ENCODE peak calls at places on chromosomes 13 and 19, in eight cellular contexts. L is pancreas, U is RWPE2, H is HAP-1, Z is GM23248, V is neuronal stem cell, E is thyroid gland, F is heart right ventricle. J is an unnamed sample. For H3K27me3 and H3K36me3, the result is how much of the 10 kb centered on the place peaks cover.

GRCh38 chr19:1811472-1811894 is 593 bp downstream of the ATP8B3 start:
- DNase-seq in L (peak), U (peak), H (no peak), Z (peak), V (no peak), E (peak), F (peak), J (peak)

GRCh38 chr13:72782717-72783116 is 784 bp downstream of the PIBF1 start:
- DNase-seq in L (no peak), U (no peak), H (no peak), Z (peak), V (no peak), E (no peak), F (no peak), J (no peak)

GRCh38 chr13:92137519-92137918 is 739.1 kb downstream of the GPC5 start:
- DNase-seq in L (no peak), U (no peak), H (no peak), Z (no peak), V (no peak), E (peak), F (no peak), J (peak)

GRCh38 chr19:18649371-18650047 is 12.7 kb downstream of the KLHL26 start:
- DNase-seq in L (no peak), U (no peak), H (no peak), Z (peak), V (no peak), E (peak), F (peak), J (no peak)

GRCh38 chr19:1058112-1058511 is 8.9 kb upstream of the ARHGAP45 start:
- DNase-seq in L (no peak), U (no peak), H (no peak), Z (no peak), V (no peak), E (no peak), F (no peak), J (no peak)

GRCh38 chr19:39515551-39516191 is 732 bp downstream of the SELENOV start:
- DNase-seq in L (no peak), U (no peak), H (no peak), Z (no peak), V (no peak), E (peak), F (no peak), J (no peak)

GRCh38 chr19:28883241-28883693 is 329.7 kb downstream of the UQCRFS1 start:
- DNase-seq in L (peak), U (no peak), H (no peak), Z (peak), V (no peak), E (no peak), F (peak), J (no peak)

GRCh38 chr19:40521276-40521675 is 54.5 kb downstream of the SPTBN4 start:
- DNase-seq in L (no peak), U (no peak), H (no peak), Z (peak), V (no peak), E (no peak), F (no peak), J (no peak)

GRCh38 chr13:111184685-111185401 is 69.7 kb downstream of the ARHGEF7 start:
- DNase-seq in L (no peak), U (no peak), H (no peak), Z (no peak), V (no peak), E (no peak), F (no peak), J (no peak)

GRCh38 chr13:97429681-97430081 is 4.3 kb upstream of the RAP2A start:
- DNase-seq in L (no peak), U (no peak), H (no peak), Z (peak), V (no peak), E (no peak), F (no peak), J (no peak)

GRCh38 chr13:97627566-97627965 is 193.6 kb downstream of the RAP2A start:
- DNase-seq in L (peak), U (no peak), H (no peak), Z (peak), V (no peak), E (peak), F (peak), J (peak)

GRCh38 chr13:57996717-57997116 is 365.2 kb downstream of the PCDH17 start:
- DNase-seq in L (no peak), U (no peak), H (no peak), Z (no peak), V (no peak), E (no peak), F (no peak), J (no peak)

GRCh38 chr19:51108805-51109146 is 567 bp upstream of the CTU1 start:
- DNase-seq in L (no peak), U (no peak), H (no peak), Z (no peak), V (no peak), E (no peak), F (no peak), J (no peak)

DNA sequence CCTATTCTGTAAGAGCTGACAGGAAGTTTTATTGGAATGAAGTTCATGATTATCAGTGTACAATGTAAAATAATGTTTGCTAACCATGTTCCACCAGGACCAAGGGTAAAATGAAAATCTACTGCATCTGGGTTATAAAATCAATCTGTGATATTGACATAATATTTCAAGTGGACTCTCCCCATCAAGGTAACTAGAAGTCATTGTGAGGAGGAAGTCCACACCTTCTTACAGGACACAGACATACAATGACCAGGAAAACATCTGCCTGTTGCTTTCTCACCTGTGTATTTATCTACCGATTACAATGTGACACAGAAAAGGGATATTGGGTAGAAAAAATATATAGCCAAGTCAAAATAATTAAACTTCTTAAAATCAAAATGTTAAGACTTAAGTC is 140.7 kb upstream of the RFC3 start:
- DNase-seq in L (no peak), U (no peak), H (no peak), Z (no peak), V (no peak), E (no peak), F (no peak), J (no peak)
- H3K27me3 ChIP-seq in L (under half), U (under half), H (under half), Z (under half), V (under half), E (under half), F (under half), J (under half)

DNA sequence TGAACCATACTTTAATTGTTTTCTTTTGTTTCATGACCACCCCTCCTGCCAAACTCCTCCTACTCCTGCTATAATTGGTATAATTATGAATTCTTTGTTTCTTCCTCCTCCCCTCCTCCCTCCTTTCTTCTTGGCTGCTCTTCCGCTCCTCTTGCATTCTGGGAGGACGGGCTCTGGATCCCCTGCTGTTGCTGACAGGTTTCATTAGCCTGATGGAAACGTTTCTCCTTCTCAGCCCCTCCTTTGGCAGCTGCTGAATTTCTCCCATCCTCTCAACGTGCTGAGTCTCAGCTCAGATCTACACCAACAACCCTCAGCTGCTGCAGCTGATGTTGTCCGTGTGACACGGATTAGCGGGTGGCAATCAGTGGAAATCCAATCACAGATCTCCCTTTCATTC is 97.1 kb upstream of the UBAC2 start:
- DNase-seq in L (no peak), U (no peak), H (no peak), Z (peak), V (no peak), E (no peak), F (no peak), J (no peak)
- H3K4me3 ChIP-seq in L (no peak), U (no peak), H (no peak), Z (peak), V (no peak), E (no peak), F (peak), J (no peak)

DNA sequence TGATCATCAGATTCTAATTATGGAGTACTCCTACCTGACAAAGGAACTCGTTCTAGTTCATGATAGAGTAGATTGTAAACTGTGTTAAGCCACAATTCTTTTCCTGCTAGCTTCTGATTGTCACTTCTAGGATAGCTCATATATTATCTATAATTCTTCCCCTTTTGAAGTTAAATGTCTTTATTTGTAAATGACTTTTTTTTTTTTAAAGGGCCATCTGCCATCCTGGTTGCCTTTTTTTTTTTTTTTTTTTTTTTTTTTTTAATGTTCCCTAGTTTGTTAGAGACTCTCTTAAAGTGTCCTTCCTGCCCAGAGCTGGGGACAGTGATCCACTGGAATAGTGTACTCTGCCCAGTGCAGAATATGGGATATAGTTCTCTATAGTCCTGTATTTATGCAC is 4.3 kb downstream of the CHAMP1 start:
- DNase-seq in L (no peak), U (no peak), H (no peak), Z (peak), V (no peak), E (no peak), F (no peak), J (no peak)
- H3K36me3 ChIP-seq in L (under half), U (half or more), H (under half), Z (under half), V (half or more), E (under half), F (under half), J (under half)

GRCh38 chr13:39037880-39038568 is at the start of the genes NHLRC3 and PROSER1:
- DNase-seq in L (peak), U (peak), H (peak), Z (peak), V (peak), E (peak), F (peak), J (peak)

GRCh38 chr13:39035204-39035603 is 2.7 kb downstream of the PROSER1 start:
- DNase-seq in L (no peak), U (no peak), H (no peak), Z (no peak), V (no peak), E (no peak), F (no peak), J (no peak)

GRCh38 chr13:39035799-39036198 is 2.1 kb downstream of the PROSER1 start:
- DNase-seq in L (no peak), U (no peak), H (no peak), Z (peak), V (no peak), E (no peak), F (no peak), J (no peak)

GRCh38 chr13:39037410-39037879 is 444 bp downstream of the PROSER1 start:
- DNase-seq in L (no peak), U (no peak), H (no peak), Z (peak), V (no peak), E (no peak), F (no peak), J (no peak)

GRCh38 chr13:39036212-39036611 is 1.7 kb downstream of the PROSER1 start:
- DNase-seq in L (no peak), U (no peak), H (peak), Z (peak), V (no peak), E (peak), F (no peak), J (no peak)
- H3K27me3 ChIP-seq in L (under half), U (under half), H (under half), Z (under half), V (under half), E (under half), F (under half), J (under half)

GRCh38 chr13:113837554-113838355 is 26.1 kb downstream of the GAS6 start:
- DNase-seq in L (peak), U (peak), H (no peak), Z (peak), V (no peak), E (peak), F (peak), J (peak)
- H3K4me3 ChIP-seq in L (no peak), U (peak), H (no peak), Z (peak), V (no peak), E (no peak), F (no peak), J (no peak)

GRCh38 chr19:5050905-5051304 is 82.0 kb downstream of the KDM4B start:
- DNase-seq in L (no peak), U (no peak), H (no peak), Z (no peak), V (no peak), E (no peak), F (no peak), J (no peak)

GRCh38 chr19:5049561-5049960 is 80.6 kb downstream of the KDM4B start:
- DNase-seq in L (no peak), U (no peak), H (no peak), Z (no peak), V (no peak), E (no peak), F (no peak), J (no peak)

GRCh38 chr19:5051619-5052018 is 82.7 kb downstream of the KDM4B start:
- DNase-seq in L (no peak), U (no peak), H (no peak), Z (no peak), V (no peak), E (no peak), F (no peak), J (no peak)

GRCh38 chr19:5048727-5049553 is 80.0 kb downstream of the KDM4B start:
- DNase-seq in L (no peak), U (no peak), H (no peak), Z (peak), V (no peak), E (no peak), F (no peak), J (no peak)

DNA sequence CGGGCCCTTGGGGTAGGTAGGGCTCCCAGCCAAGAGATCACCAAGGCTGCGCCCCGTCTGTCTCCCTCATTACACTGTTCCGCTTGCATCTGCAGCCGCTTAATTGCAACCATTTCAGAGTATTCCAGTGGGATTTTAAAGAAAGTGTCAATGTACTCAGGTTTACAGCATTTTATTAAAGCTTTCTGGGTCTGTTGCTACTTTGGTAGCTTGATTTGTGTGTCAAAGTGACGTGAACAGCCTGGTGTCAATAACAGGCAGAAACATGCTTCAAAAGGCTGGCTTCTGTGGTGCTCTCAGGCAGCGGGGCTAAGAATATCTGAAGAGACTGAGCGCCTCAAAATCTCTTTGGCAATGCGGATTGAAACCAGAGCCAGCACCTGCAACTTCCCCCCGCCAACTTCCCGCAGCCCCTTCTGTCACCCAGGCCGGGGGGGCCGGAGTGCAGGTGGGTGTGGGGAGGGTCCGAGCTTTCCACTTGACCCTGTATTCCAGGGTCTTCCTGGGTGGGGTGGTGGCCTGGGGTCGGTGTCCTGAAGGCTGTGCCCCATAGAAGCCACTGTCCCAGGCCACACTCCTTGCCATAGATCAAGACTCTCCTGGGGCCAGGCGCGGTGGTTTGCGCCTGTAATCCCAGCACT is 81.2 kb downstream of the KDM4B start:
- DNase-seq in L (no peak), U (no peak), H (no peak), Z (no peak), V (no peak), E (no peak), F (no peak), J (no peak)
- H3K36me3 ChIP-seq in L (under half), U (under half), H (under half), Z (under half), V (half or more), E (under half), F (under half), J (under half)

DNA sequence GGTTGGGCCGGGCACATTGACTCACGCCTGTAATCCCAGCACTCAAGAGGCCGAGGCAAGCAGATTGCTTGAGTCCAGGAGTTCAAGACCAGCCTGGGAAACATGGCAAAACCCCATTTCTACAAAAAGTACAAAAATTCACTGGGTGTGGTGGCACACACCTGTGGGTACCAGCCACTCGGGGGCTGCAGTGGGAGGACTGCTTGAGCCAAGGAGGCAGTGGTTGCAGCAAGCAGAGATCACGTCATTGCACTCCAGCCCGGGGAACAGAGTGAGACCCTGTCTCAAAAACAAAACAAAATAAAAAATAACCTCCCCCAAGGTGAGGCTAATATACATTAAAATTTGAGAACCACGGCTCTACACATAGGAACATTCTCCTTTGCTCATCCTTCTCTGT is 24.9 kb downstream of the NLRP13 start:
- DNase-seq in L (no peak), U (no peak), H (no peak), Z (no peak), V (no peak), E (no peak), F (no peak), J (no peak)
- H3K27me3 ChIP-seq in L (under half), U (under half), H (under half), Z (under half), V (under half), E (under half), F (under half), J (under half)

GRCh38 chr13:23828866-23829265 is 60.3 kb downstream of the MIPEP start:
- DNase-seq in L (no peak), U (no peak), H (no peak), Z (peak), V (no peak), E (no peak), F (no peak), J (no peak)
- H3K4me3 ChIP-seq in L (no peak), U (no peak), H (no peak), Z (peak), V (no peak), E (no peak), F (no peak), J (no peak)

GRCh38 chr19:43774103-43774939 is 6.5 kb downstream of the KCNN4 start:
- DNase-seq in L (peak), U (no peak), H (no peak), Z (peak), V (peak), E (peak), F (peak), J (no peak)

GRCh38 chr19:43776285-43776684 is 4.5 kb downstream of the KCNN4 start:
- DNase-seq in L (no peak), U (no peak), H (no peak), Z (no peak), V (no peak), E (no peak), F (no peak), J (no peak)

GRCh38 chr19:43777163-43777700 is 3.5 kb downstream of the KCNN4 start:
- DNase-seq in L (no peak), U (no peak), H (no peak), Z (peak), V (no peak), E (no peak), F (no peak), J (no peak)

GRCh38 chr19:43773725-43774102 is 7.1 kb downstream of the KCNN4 start:
- DNase-seq in L (no peak), U (no peak), H (no peak), Z (no peak), V (no peak), E (no peak), F (no peak), J (no peak)

GRCh38 chr19:43775299-43775890 is 5.4 kb downstream of the KCNN4 start:
- DNase-seq in L (no peak), U (no peak), H (no peak), Z (no peak), V (no peak), E (no peak), F (no peak), J (no peak)
- H3K36me3 ChIP-seq in L (under half), U (half or more), H (under half), Z (under half), V (under half), E (under half), F (under half), J (under half)

GRCh38 chr13:102484329-102484728 is 82.5 kb upstream of the FGF14 start:
- DNase-seq in L (no peak), U (no peak), H (no peak), Z (peak), V (no peak), E (no peak), F (no peak), J (no peak)
- H3K27me3 ChIP-seq in L (under half), U (under half), H (under half), Z (under half), V (under half), E (under half), F (under half), J (under half)

J was measured in kidney epithelial cell.